ENCODE peak calls at places on chromosomes 6 and 20, in four cellular contexts. U is pancreas, T is A549, Z is ovary. I is an unnamed sample. For H3K4me1, the result is how much of the 10 kb centered on the place peaks cover.

GRCh38 chr20:57417051-57417689 is 26.0 kb downstream of the RBM38 start:
- DNase-seq in Z (no peak), T (no peak), U (no peak), I (no peak)

GRCh38 chr6:138455746-138456392 is 43.4 kb downstream of the NHSL1 start:
- DNase-seq in Z (no peak), T (no peak), U (no peak), I (no peak)

GRCh38 chr6:24252215-24252614 is 105.6 kb downstream of the DCDC2 start:
- DNase-seq in T (no peak), Z (no peak), U (no peak), I (no peak)

GRCh38 chr6:13336553-13336952 is 8.2 kb upstream of the TBC1D7 start:
- DNase-seq in T (peak), U (peak), Z (peak), I (peak)

GRCh38 chr6:46323966-46324622 is 153.3 kb upstream of the ENPP5 start:
- DNase-seq in Z (no peak), U (no peak), T (no peak), I (no peak)

GRCh38 chr6:109875973-109876372 is 102.1 kb upstream of the GPR6 start:
- DNase-seq in T (no peak), Z (no peak), U (no peak), I (no peak)

GRCh38 chr6:108163267-108163643 is 2.6 kb upstream of the NR2E1 start:
- DNase-seq in T (no peak), U (no peak), Z (no peak), I (no peak)

GRCh38 chr6:147222160-147222838 is 18.1 kb downstream of the STXBP5 start:
- DNase-seq in T (no peak), Z (no peak), U (no peak), I (no peak)

GRCh38 chr20:58755062-58755697 is 62.6 kb downstream of the NPEPL1 start:
- DNase-seq in Z (no peak), U (no peak), T (no peak), I (no peak)

GRCh38 chr6:39130691-39131090 is 15.7 kb upstream of the SAYSD1 start:
- DNase-seq in Z (no peak), T (no peak), U (no peak), I (no peak)

GRCh38 chr6:42212442-42212841 is 5.2 kb downstream of the MRPS10 start:
- DNase-seq in Z (no peak), U (no peak), T (no peak), I (no peak)

GRCh38 chr6:42220754-42221153 is 3.1 kb upstream of the MRPS10 start:
- DNase-seq in Z (no peak), T (no peak), U (no peak), I (no peak)

GRCh38 chr6:42217523-42218367 is at the start of gene MRPS10:
- DNase-seq in Z (peak), T (peak), U (peak), I (peak)

GRCh38 chr6:42221546-42221945 is 3.9 kb upstream of the MRPS10 start:
- DNase-seq in T (no peak), Z (no peak), U (no peak), I (no peak)

GRCh38 chr6:42217165-42217522 is 517 bp downstream of the MRPS10 start:
- DNase-seq in Z (no peak), U (no peak), T (no peak), I (no peak)
- H3K4me1 ChIP-seq in Z (under half), U (under half), T (under half), I (under half)

DNA sequence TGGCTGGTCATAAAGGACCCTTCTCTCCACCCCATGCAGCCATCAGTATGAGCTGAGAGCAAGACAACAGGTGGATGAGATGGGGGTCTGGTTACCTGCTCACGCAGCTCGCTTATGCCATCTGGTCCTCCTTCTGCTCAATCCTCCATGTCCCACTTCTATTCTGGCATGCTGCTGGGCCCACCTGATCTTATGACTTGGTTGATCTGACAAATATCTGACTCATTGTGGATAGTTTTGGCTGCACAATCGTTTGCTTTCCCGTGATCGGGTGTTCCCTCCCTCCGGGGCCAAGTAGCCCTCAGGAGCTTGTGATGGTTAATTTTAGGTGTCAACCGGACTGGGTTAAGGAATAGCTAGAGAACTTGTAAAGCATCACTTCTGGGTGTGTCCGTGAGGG is 26.6 kb upstream of the ELMO2 start:
- DNase-seq in T (no peak), Z (no peak), U (no peak), I (no peak)
- H3K4me3 ChIP-seq in T (no peak), Z (no peak), U (no peak), I (no peak)

GRCh38 chr6:137214931-137215330 is 4.3 kb downstream of the IFNGR1 start:
- DNase-seq in U (no peak), Z (no peak), T (no peak), I (no peak)
- H3K4me1 ChIP-seq in U (half or more), Z (under half), T (half or more), I (half or more)

GRCh38 chr6:31729979-31730630 is 1.0 kb upstream of the DDAH2 start:
- DNase-seq in U (peak), T (peak), Z (peak), I (peak)

GRCh38 chr6:31728767-31729514 is at the start of gene DDAH2:
- DNase-seq in T (no peak), U (no peak), Z (peak), I (no peak)

GRCh38 chr6:31729515-31729978 is 448 bp upstream of the DDAH2 start:
- DNase-seq in Z (peak), U (peak), T (peak), I (peak)

GRCh38 chr6:31732029-31732428 is 2.9 kb upstream of the DDAH2 start:
- DNase-seq in U (no peak), T (no peak), Z (no peak), I (no peak)

DNA sequence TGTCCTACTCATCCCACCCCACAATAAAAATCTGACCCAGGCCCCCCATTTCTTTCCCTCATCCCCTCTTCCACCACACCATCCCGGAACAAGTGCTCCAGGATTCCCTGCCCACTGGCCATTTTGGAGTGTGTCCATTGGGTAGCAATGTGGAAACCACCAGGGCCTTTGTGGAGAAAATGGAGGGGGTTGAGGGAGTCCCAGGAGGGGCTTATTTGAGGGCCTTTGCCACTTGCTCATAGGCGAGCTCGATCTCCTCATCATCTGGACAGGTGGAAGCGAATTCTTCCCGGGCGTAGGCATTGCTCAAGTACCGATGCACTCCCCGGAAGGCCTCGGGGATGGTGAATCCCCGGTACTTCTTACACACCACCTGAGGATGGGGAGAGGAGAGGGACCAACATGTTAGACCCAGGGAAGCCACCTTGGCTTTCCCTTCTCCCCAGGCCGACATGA is 1.6 kb upstream of the DDAH2 start:
- DNase-seq in U (no peak), T (no peak), Z (peak), I (no peak)
- H3K4me3 ChIP-seq in U (no peak), T (peak), Z (no peak), I (peak)

GRCh38 chr6:111482236-111482958 is 621 bp downstream of the REV3L start:
- DNase-seq in U (peak), Z (peak), T (no peak), I (peak)
- H3K4me1 ChIP-seq in U (half or more), Z (under half), T (under half), I (under half)

GRCh38 chr20:6122111-6122872 is 538 bp downstream of the FERMT1 start:
- DNase-seq in U (no peak), T (peak), Z (no peak), I (no peak)

GRCh38 chr20:6121504-6121903 is 1.3 kb downstream of the FERMT1 start:
- DNase-seq in Z (no peak), U (no peak), T (no peak), I (no peak)

GRCh38 chr20:6120491-6120988 is 2.3 kb downstream of the FERMT1 start:
- DNase-seq in Z (no peak), T (no peak), U (no peak), I (no peak)

GRCh38 chr20:6122873-6123649 is at the start of gene FERMT1:
- DNase-seq in Z (peak), U (peak), T (peak), I (peak)

GRCh38 chr20:6123650-6124014 is 802 bp upstream of the FERMT1 start:
- DNase-seq in Z (no peak), U (no peak), T (no peak), I (no peak)
- H3K4me3 ChIP-seq in Z (no peak), U (no peak), T (peak), I (no peak)

DNA sequence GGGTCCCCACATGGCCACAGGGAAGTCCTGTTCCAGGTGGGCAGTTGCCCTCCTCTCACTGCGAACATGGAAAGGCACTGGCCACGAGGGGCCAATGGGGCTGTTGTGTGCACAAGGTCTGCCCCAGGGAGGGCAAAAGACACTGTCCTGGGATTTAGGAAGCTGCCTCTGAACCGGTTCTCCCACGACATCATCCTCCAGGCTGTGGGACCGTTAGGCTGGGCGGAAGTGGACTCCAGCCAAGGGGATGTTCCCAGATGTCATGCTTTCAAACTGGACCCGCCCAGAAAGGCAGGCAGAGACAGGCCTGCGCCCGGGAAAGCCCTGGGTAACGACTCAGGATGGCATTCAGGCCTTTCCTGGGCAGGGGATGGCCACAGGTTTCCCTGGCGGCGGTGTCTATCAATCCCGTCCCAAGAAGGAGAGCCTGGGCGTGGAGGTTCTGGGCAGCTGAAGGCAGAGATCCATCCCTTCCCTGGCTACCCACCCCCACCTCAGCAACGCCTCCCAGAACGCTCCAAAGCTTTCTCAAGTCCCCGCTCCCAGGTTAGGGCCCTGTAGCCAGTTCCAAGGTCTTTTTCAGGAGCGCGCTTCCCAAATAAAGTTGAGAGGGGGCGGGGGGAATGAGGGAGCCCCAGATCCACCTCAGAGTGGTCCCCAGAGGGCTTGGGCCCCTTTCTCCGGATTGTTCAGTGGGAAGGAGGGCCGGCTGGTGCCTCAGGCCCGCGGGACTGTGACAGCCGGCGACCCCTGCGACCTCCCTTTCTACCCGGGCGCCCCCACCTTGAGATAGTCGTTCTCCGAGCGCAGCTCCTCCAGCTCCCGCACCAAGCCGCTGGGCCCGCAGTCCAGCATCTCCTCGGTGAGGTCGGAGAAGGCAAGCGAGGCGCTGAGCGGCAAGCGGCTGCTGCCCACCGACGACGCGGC is 13.8 kb upstream of the TLDC2 start:
- DNase-seq in Z (peak), U (no peak), T (peak), I (peak)
- H3K4me1 ChIP-seq in Z (under half), U (under half), T (under half), I (under half)

DNA sequence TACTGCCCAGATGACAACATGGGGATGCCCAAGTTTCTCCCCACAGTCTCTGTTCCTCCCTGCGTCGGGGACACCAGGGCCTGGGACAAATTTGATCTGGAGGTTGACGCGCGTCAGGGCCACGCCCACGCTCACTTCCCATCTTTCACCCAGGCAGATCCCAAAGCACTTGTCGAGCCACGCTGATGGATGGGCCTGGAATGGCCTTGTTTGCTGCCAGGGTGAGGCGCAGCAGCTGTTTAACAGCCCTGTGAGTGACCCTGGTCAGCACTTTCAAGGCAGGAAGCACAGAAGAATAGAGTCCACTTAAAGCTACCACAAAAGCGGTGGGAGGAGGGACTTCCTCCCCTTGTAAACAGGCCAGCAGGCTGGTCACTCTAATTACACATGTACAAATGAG is 324.7 kb upstream of the JARID2 start:
- DNase-seq in T (no peak), Z (peak), U (peak), I (peak)
- H3K4me3 ChIP-seq in T (no peak), Z (no peak), U (no peak), I (no peak)

DNA sequence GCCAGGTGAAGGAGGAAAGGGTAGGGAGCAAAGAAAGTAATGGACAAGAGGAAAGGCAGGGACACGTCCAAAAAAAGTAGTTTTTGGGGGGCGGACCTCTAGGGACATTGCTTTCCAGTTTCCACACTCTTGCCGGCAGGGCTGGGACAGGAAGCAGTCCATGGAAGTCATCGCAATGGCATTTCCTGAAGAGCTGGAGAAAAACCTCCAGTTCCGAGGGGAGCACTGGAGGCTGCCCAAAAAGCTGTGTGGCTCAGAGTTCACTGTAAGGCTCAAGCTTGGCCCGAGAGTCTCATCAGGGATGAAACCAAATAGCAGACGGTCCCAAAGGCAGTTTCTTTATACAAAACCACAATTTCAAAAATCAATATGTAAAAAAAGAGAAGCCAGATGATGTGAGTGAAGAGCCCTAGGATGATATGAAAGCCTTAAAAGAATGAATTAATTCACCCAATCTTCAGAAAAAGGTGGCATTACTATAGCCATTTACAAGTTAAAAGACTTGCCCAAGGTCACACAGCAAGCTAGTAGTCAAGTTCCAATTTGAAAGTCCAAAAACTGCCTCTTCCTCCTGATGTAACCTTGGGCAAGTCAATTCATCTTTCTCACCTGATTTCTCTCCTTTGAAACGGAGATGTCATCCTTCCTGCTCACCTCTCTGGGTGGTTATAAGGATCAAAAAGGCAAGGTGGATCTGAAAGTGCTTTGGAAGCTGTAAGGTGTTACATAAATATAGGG is 9.2 kb downstream of the BCL2L1 start:
- DNase-seq in U (peak), T (peak), Z (peak), I (peak)
- H3K4me1 ChIP-seq in U (half or more), T (half or more), Z (under half), I (half or more)

DNA sequence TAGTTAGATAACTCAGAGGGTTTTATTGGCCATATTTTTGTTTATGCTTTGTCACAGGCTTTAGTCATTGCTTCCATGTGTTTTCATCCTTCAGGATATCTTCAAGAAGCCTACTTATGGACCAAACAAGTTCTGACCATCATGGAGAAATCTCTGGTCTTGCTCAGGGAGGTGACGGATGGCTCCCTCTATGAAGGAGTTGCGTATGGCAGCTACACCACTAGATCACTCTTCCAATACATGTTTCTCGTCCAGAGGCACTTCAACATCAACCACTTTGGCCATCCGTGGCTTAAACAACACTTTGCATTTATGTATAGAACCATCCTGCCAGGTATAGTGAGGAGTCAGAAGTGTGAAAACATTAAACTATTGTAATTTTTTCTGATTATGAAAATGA is 30.3 kb upstream of the CALHM6 start:
- DNase-seq in Z (no peak), T (no peak), U (no peak), I (no peak)
- H3K4me3 ChIP-seq in Z (no peak), T (no peak), U (no peak), I (no peak)

I was measured in upper lobe of right lung.